ENCODE peak calls at places on chromosomes 1 and 21, in four cellular contexts. V, B, C and K are unnamed samples.

GRCh38 chr1:17563494-17564281 is 24.2 kb downstream of the ARHGEF10L start:
- DNase-seq in V (no peak), B (no peak), C (no peak), K (no peak)

GRCh38 chr1:14064649-14065442 is 364.9 kb downstream of the PRDM2 start:
- DNase-seq in V (no peak), B (no peak), C (no peak), K (no peak)

GRCh38 chr21:29656504-29657227 is 283.1 kb downstream of the GRIK1 start:
- DNase-seq in V (no peak), B (no peak), C (no peak), K (no peak)

GRCh38 chr1:171403396-171403795 is 81.9 kb upstream of the PRRC2C start:
- DNase-seq in V (no peak), B (no peak), C (no peak), K (no peak)

GRCh38 chr1:201019321-201019977 is 4.1 kb downstream of the KIF21B start:
- DNase-seq in V (peak), B (peak), C (no peak), K (peak)

GRCh38 chr1:69858534-69858933 is 290.8 kb downstream of the LRRC7 start:
- DNase-seq in V (no peak), B (no peak), C (no peak), K (no peak)

GRCh38 chr1:7781923-7782495 is 2.1 kb upstream of the PER3 start:
- DNase-seq in V (no peak), B (no peak), C (no peak), K (no peak)

GRCh38 chr21:41766051-41766882 is 585 bp downstream of the RIPK4 start:
- DNase-seq in V (no peak), B (no peak), C (peak), K (no peak)

GRCh38 chr1:220327106-220327505 is 54.9 kb upstream of the RAB3GAP2 start:
- DNase-seq in V (no peak), B (no peak), C (no peak), K (no peak)
- H3K4me2 ChIP-seq in V (no peak), B (no peak), C (no peak), K (no peak)

DNA sequence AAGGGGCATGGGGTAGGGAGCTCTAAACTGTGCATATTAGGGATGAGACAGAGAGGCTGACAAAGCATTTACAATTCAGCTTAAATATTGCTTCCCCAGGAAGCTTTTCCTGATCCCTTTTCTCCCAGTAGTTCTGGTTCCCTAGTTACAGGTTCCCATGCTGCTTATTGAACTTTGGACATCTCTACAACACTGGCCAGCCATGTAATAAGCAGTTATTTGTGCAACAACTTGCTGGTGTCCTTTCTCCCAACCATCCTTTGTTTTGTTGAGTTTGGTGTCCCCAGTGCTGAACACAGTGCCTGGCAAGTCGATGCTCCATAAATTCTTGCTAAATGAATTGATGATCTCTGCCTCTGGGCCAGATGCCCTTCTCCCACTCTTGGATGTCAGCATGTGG is 80.6 kb downstream of the PLXNA2 start:
- DNase-seq in V (no peak), B (no peak), C (no peak), K (no peak)
- TF ChIP-seq EZH2phosphoT487 in V (no peak), B (no peak), C (no peak), K (no peak)

GRCh38 chr1:183636334-183636682 is 725 bp upstream of the ARPC5 start:
- DNase-seq in V (no peak), B (no peak), C (no peak), K (no peak)
- H3K27ac ChIP-seq in V (peak), B (peak), C (no peak), K (no peak)

GRCh38 chr1:239976130-239976968 is 115.3 kb upstream of the FMN2 start:
- DNase-seq in V (peak), B (peak), C (peak), K (peak)

GRCh38 chr1:239982762-239983161 is 108.9 kb upstream of the FMN2 start:
- DNase-seq in V (no peak), B (no peak), C (no peak), K (no peak)

GRCh38 chr1:239979469-239979868 is 112.2 kb upstream of the FMN2 start:
- DNase-seq in V (no peak), B (no peak), C (no peak), K (no peak)

GRCh38 chr1:239977414-239977813 is 114.3 kb upstream of the FMN2 start:
- DNase-seq in V (no peak), B (no peak), C (no peak), K (no peak)
- H3K4me2 ChIP-seq in V (no peak), B (no peak), C (no peak), K (no peak)

GRCh38 chr1:209335090-209335692 is 248.3 kb upstream of the CAMK1G start:
- DNase-seq in V (peak), B (peak), C (peak), K (peak)
- TF ChIP-seq EZH2phosphoT487 in V (no peak), B (no peak), C (no peak), K (no peak)